ENCODE peak calls at places on chromosomes 11 and 22, in eight cellular contexts. One of them, this sample, is unnamed. For H3K36me3 and H3K27me3, the result is how much of the 10 kb centered on the place peaks cover.

GRCh38 chr11:115377882-115378296 is 126.3 kb downstream of the CADM1 start:
- DNase-seq in tibial nerve: no peak
- DNase-seq in adipocyte: no peak
- DNase-seq in IMR-90: peak
- DNase-seq in thoracic aorta: no peak
- DNase-seq in aorta: no peak
- DNase-seq in heart left ventricle: no peak
- DNase-seq in HCT116: no peak
- DNase-seq in this sample: no peak

GRCh38 chr11:17230867-17231851 is 23.4 kb upstream of the PIK3C2A start:
- DNase-seq in tibial nerve: no peak
- DNase-seq in adipocyte: no peak
- DNase-seq in IMR-90: no peak
- DNase-seq in thoracic aorta: no peak
- DNase-seq in aorta: no peak
- DNase-seq in heart left ventricle: no peak
- DNase-seq in HCT116: no peak
- DNase-seq in this sample: no peak

GRCh38 chr11:1195690-1196515 is 27.0 kb upstream of the MUC5B start:
- DNase-seq in tibial nerve: no peak
- DNase-seq in adipocyte: no peak
- DNase-seq in IMR-90: no peak
- DNase-seq in thoracic aorta: no peak
- DNase-seq in aorta: peak
- DNase-seq in heart left ventricle: peak
- DNase-seq in HCT116: no peak
- DNase-seq in this sample: no peak

GRCh38 chr22:19290400-19291217 is 910 bp downstream of the CLTCL1 start:
- DNase-seq in tibial nerve: no peak
- DNase-seq in adipocyte: peak
- DNase-seq in IMR-90: no peak
- DNase-seq in thoracic aorta: no peak
- DNase-seq in aorta: no peak
- DNase-seq in heart left ventricle: no peak
- DNase-seq in HCT116: no peak
- DNase-seq in this sample: no peak

GRCh38 chr11:57432714-57433163 is 5.8 kb upstream of the SLC43A3 start:
- DNase-seq in tibial nerve: no peak
- DNase-seq in adipocyte: peak
- DNase-seq in IMR-90: peak
- DNase-seq in thoracic aorta: no peak
- DNase-seq in aorta: no peak
- DNase-seq in heart left ventricle: peak
- DNase-seq in HCT116: no peak
- DNase-seq in this sample: no peak

GRCh38 chr11:69588270-69588669 is 52.7 kb upstream of the CCND1 start:
- DNase-seq in tibial nerve: no peak
- DNase-seq in adipocyte: peak
- DNase-seq in IMR-90: peak
- DNase-seq in thoracic aorta: no peak
- DNase-seq in aorta: no peak
- DNase-seq in heart left ventricle: no peak
- DNase-seq in HCT116: peak
- DNase-seq in this sample: no peak

GRCh38 chr22:38086001-38086845 is 2.2 kb upstream of the SLC16A8 start:
- DNase-seq in tibial nerve: no peak
- DNase-seq in adipocyte: no peak
- DNase-seq in IMR-90: no peak
- DNase-seq in thoracic aorta: no peak
- DNase-seq in aorta: peak
- DNase-seq in heart left ventricle: peak
- DNase-seq in HCT116: no peak
- DNase-seq in this sample: no peak

GRCh38 chr11:37511425-37511933 is 913.4 kb upstream of the RAG2 start:
- DNase-seq in tibial nerve: no peak
- DNase-seq in adipocyte: peak
- DNase-seq in IMR-90: peak
- DNase-seq in thoracic aorta: no peak
- DNase-seq in aorta: no peak
- DNase-seq in heart left ventricle: no peak
- DNase-seq in HCT116: no peak
- DNase-seq in this sample: no peak

DNA sequence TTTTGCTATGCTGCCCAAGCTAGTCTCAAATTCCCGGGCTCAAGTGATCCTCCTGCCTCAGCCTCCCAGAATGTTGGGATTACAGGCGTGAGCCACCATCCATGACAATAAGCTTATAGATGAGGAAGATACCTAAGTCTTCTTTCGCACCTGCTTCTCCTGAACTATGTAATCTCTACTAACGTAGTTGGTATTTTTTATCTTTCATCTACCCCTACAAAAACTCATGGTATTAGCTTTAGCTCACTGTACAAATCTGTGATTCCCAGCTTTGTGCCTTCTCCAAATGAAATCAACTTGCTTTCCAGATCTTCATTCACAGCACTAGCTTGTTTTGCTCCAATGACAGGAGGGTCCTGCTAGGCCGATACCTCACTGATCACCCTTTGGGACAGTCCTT is 36.4 kb downstream of the PI4KA start:
- DNase-seq in tibial nerve: no peak
- DNase-seq in adipocyte: no peak
- DNase-seq in IMR-90: no peak
- DNase-seq in thoracic aorta: no peak
- DNase-seq in aorta: no peak
- DNase-seq in heart left ventricle: no peak
- DNase-seq in HCT116: no peak
- DNase-seq in this sample: no peak
- H3K36me3 ChIP-seq in tibial nerve: under half
- H3K36me3 ChIP-seq in adipocyte: half or more
- H3K36me3 ChIP-seq in IMR-90: under half
- H3K36me3 ChIP-seq in thoracic aorta: under half
- H3K36me3 ChIP-seq in aorta: under half
- H3K36me3 ChIP-seq in heart left ventricle: half or more
- H3K36me3 ChIP-seq in HCT116: under half
- H3K36me3 ChIP-seq in this sample: half or more

GRCh38 chr11:118010738-118011461 is 24.7 kb downstream of the IL10RA start:
- DNase-seq in tibial nerve: no peak
- DNase-seq in adipocyte: no peak
- DNase-seq in IMR-90: no peak
- DNase-seq in thoracic aorta: no peak
- DNase-seq in aorta: no peak
- DNase-seq in heart left ventricle: peak
- DNase-seq in HCT116: no peak
- DNase-seq in this sample: no peak

GRCh38 chr11:118007040-118007439 is 20.8 kb downstream of the IL10RA start:
- DNase-seq in tibial nerve: no peak
- DNase-seq in adipocyte: no peak
- DNase-seq in IMR-90: no peak
- DNase-seq in thoracic aorta: no peak
- DNase-seq in aorta: no peak
- DNase-seq in heart left ventricle: no peak
- DNase-seq in HCT116: no peak
- DNase-seq in this sample: no peak

GRCh38 chr11:118006153-118006534 is 19.9 kb downstream of the IL10RA start:
- DNase-seq in tibial nerve: no peak
- DNase-seq in adipocyte: no peak
- DNase-seq in IMR-90: no peak
- DNase-seq in thoracic aorta: no peak
- DNase-seq in aorta: no peak
- DNase-seq in heart left ventricle: no peak
- DNase-seq in HCT116: no peak
- DNase-seq in this sample: no peak

GRCh38 chr11:118009821-118010737 is 23.9 kb downstream of the IL10RA start:
- DNase-seq in tibial nerve: no peak
- DNase-seq in adipocyte: no peak
- DNase-seq in IMR-90: no peak
- DNase-seq in thoracic aorta: no peak
- DNase-seq in aorta: no peak
- DNase-seq in heart left ventricle: no peak
- DNase-seq in HCT116: no peak
- DNase-seq in this sample: no peak

DNA sequence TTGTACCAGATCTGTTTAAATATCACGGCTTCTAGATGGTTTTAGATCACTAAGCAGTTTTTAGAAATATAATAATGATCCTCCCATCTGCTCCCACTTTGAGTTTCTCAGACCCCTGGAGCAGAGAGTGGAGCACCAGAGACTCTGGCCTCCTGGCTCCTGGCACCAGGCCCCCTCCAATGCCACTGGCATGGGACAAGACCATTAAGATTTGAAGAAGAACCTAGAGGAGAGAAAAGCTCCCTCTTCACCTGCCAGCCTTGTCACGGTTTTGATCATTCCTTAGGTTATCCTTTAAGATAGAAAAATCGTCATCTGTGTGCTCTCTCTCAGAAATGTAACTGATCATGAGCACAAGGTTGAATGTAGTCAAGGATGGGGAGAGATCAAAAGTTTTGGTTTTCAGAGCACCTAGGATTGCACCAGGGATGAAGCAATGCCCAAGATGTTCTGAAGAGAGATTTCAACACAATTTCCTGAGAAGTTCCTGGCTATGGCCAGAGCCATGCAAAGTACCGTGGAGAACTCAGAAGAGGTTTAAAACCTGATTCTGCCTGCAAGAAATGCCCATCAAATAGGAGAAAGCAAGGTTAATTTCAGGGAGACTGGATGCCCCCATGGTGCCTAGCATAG is 22.2 kb downstream of the IL10RA start:
- DNase-seq in tibial nerve: no peak
- DNase-seq in adipocyte: no peak
- DNase-seq in IMR-90: no peak
- DNase-seq in thoracic aorta: no peak
- DNase-seq in aorta: no peak
- DNase-seq in heart left ventricle: no peak
- DNase-seq in HCT116: no peak
- DNase-seq in this sample: no peak
- H3K4me3 ChIP-seq in tibial nerve: no peak
- H3K4me3 ChIP-seq in adipocyte: no peak
- H3K4me3 ChIP-seq in IMR-90: no peak
- H3K4me3 ChIP-seq in thoracic aorta: no peak
- H3K4me3 ChIP-seq in aorta: no peak
- H3K4me3 ChIP-seq in heart left ventricle: no peak
- H3K4me3 ChIP-seq in HCT116: no peak
- H3K4me3 ChIP-seq in this sample: no peak

GRCh38 chr11:9753031-9753430 is 89.2 kb downstream of the SWAP70 start:
- DNase-seq in tibial nerve: no peak
- DNase-seq in adipocyte: peak
- DNase-seq in IMR-90: peak
- DNase-seq in thoracic aorta: no peak
- DNase-seq in aorta: no peak
- DNase-seq in heart left ventricle: no peak
- DNase-seq in HCT116: no peak
- DNase-seq in this sample: no peak

GRCh38 chr11:9755561-9755960 is 91.7 kb downstream of the SWAP70 start:
- DNase-seq in tibial nerve: no peak
- DNase-seq in adipocyte: no peak
- DNase-seq in IMR-90: peak
- DNase-seq in thoracic aorta: no peak
- DNase-seq in aorta: no peak
- DNase-seq in heart left ventricle: no peak
- DNase-seq in HCT116: no peak
- DNase-seq in this sample: no peak

GRCh38 chr11:9756461-9756860 is 92.6 kb downstream of the SWAP70 start:
- DNase-seq in tibial nerve: no peak
- DNase-seq in adipocyte: no peak
- DNase-seq in IMR-90: no peak
- DNase-seq in thoracic aorta: no peak
- DNase-seq in aorta: no peak
- DNase-seq in heart left ventricle: no peak
- DNase-seq in HCT116: no peak
- DNase-seq in this sample: no peak

GRCh38 chr11:9752091-9752490 is 88.2 kb downstream of the SWAP70 start:
- DNase-seq in tibial nerve: no peak
- DNase-seq in adipocyte: peak
- DNase-seq in IMR-90: peak
- DNase-seq in thoracic aorta: no peak
- DNase-seq in aorta: no peak
- DNase-seq in heart left ventricle: no peak
- DNase-seq in HCT116: no peak
- DNase-seq in this sample: no peak

DNA sequence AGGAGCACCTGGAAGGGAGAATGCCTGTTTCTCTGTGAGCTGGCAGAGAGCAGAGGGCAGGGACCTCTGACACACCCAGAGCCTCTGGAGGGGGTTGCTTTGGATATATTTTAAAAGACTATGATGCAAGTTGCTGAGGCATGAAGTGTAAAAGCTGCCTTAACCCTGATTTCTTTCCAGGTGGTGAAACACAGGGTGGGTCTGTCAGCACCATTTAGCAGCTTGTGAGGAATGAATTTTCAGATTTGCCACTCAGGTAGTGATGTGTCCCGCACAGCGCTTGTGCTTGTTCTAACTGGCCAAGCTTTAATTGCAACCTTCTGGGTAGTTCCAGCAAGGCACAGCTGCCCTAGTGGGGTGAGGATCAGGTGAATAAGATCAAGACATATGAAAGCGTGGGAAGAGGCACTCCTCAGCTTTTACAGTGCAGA is 90.2 kb downstream of the SWAP70 start:
- DNase-seq in tibial nerve: no peak
- DNase-seq in adipocyte: peak
- DNase-seq in IMR-90: no peak
- DNase-seq in thoracic aorta: no peak
- DNase-seq in aorta: no peak
- DNase-seq in heart left ventricle: no peak
- DNase-seq in HCT116: no peak
- DNase-seq in this sample: no peak
- H3K27me3 ChIP-seq in tibial nerve: under half
- H3K27me3 ChIP-seq in adipocyte: under half
- H3K27me3 ChIP-seq in IMR-90: under half
- H3K27me3 ChIP-seq in thoracic aorta: under half
- H3K27me3 ChIP-seq in aorta: under half
- H3K27me3 ChIP-seq in heart left ventricle: under half
- H3K27me3 ChIP-seq in HCT116: under half
- H3K27me3 ChIP-seq in this sample: under half

GRCh38 chr11:65865550-65866172 is 5.4 kb downstream of the MUS81 start:
- DNase-seq in tibial nerve: no peak
- DNase-seq in adipocyte: no peak
- DNase-seq in IMR-90: no peak
- DNase-seq in thoracic aorta: no peak
- DNase-seq in aorta: peak
- DNase-seq in heart left ventricle: peak
- DNase-seq in HCT116: no peak
- DNase-seq in this sample: no peak

GRCh38 chr11:65868076-65868667 is 4.4 kb downstream of the EFEMP2 start:
- DNase-seq in tibial nerve: no peak
- DNase-seq in adipocyte: no peak
- DNase-seq in IMR-90: no peak
- DNase-seq in thoracic aorta: no peak
- DNase-seq in aorta: peak
- DNase-seq in heart left ventricle: peak
- DNase-seq in HCT116: no peak
- DNase-seq in this sample: peak

GRCh38 chr11:65864758-65865471 is 4.7 kb downstream of the MUS81 start:
- DNase-seq in tibial nerve: no peak
- DNase-seq in adipocyte: no peak
- DNase-seq in IMR-90: no peak
- DNase-seq in thoracic aorta: no peak
- DNase-seq in aorta: peak
- DNase-seq in heart left ventricle: peak
- DNase-seq in HCT116: no peak
- DNase-seq in this sample: no peak

GRCh38 chr11:65867284-65868071 is 5.1 kb downstream of the EFEMP2 start:
- DNase-seq in tibial nerve: no peak
- DNase-seq in adipocyte: no peak
- DNase-seq in IMR-90: no peak
- DNase-seq in thoracic aorta: no peak
- DNase-seq in aorta: peak
- DNase-seq in heart left ventricle: peak
- DNase-seq in HCT116: no peak
- DNase-seq in this sample: peak

GRCh38 chr11:65866524-65867283 is 5.9 kb downstream of the EFEMP2 start:
- DNase-seq in tibial nerve: no peak
- DNase-seq in adipocyte: no peak
- DNase-seq in IMR-90: no peak
- DNase-seq in thoracic aorta: no peak
- DNase-seq in aorta: peak
- DNase-seq in heart left ventricle: peak
- DNase-seq in HCT116: no peak
- DNase-seq in this sample: no peak
- H3K36me3 ChIP-seq in tibial nerve: under half
- H3K36me3 ChIP-seq in adipocyte: half or more
- H3K36me3 ChIP-seq in IMR-90: half or more
- H3K36me3 ChIP-seq in thoracic aorta: half or more
- H3K36me3 ChIP-seq in aorta: under half
- H3K36me3 ChIP-seq in heart left ventricle: half or more
- H3K36me3 ChIP-seq in HCT116: under half
- H3K36me3 ChIP-seq in this sample: under half